ENCODE peak calls at places on chromosomes 2 and 18, in five cellular contexts. One of them, this sample, is unnamed.

GRCh38 chr2:204625135-204625534 is 79.9 kb downstream of the PARD3B start:
- DNase-seq in HFFc6: peak
- DNase-seq in uterus: no peak
- DNase-seq in BJ: no peak
- DNase-seq in progenitor cell of endocrine pancreas: no peak
- DNase-seq in this sample: no peak

GRCh38 chr2:215635788-215636139 is 199.9 kb upstream of the FN1 start:
- DNase-seq in HFFc6: peak
- DNase-seq in uterus: no peak
- DNase-seq in BJ: no peak
- DNase-seq in progenitor cell of endocrine pancreas: no peak
- DNase-seq in this sample: no peak

GRCh38 chr2:25905126-25905525 is 26.8 kb upstream of the ASXL2 start:
- DNase-seq in HFFc6: no peak
- DNase-seq in uterus: no peak
- DNase-seq in BJ: no peak
- DNase-seq in progenitor cell of endocrine pancreas: no peak
- DNase-seq in this sample: no peak

GRCh38 chr2:5657216-5657615 is 35.0 kb upstream of the SOX11 start:
- DNase-seq in HFFc6: no peak
- DNase-seq in uterus: no peak
- DNase-seq in BJ: no peak
- DNase-seq in progenitor cell of endocrine pancreas: no peak
- DNase-seq in this sample: no peak

GRCh38 chr2:72981516-72981915 is 64.2 kb downstream of the EMX1 start:
- DNase-seq in HFFc6: no peak
- DNase-seq in uterus: no peak
- DNase-seq in BJ: no peak
- DNase-seq in progenitor cell of endocrine pancreas: no peak
- DNase-seq in this sample: no peak

GRCh38 chr18:72273025-72273424 is 271.1 kb downstream of the CBLN2 start:
- DNase-seq in HFFc6: no peak
- DNase-seq in uterus: no peak
- DNase-seq in BJ: no peak
- DNase-seq in progenitor cell of endocrine pancreas: no peak
- DNase-seq in this sample: no peak

GRCh38 chr2:95014126-95014708 is 11.3 kb upstream of the MAL start:
- DNase-seq in HFFc6: no peak
- DNase-seq in uterus: no peak
- DNase-seq in BJ: no peak
- DNase-seq in progenitor cell of endocrine pancreas: no peak
- DNase-seq in this sample: no peak

GRCh38 chr2:194602750-194603149 is 1054.3 kb upstream of the SLC39A10 start:
- DNase-seq in HFFc6: no peak
- DNase-seq in uterus: no peak
- DNase-seq in BJ: no peak
- DNase-seq in progenitor cell of endocrine pancreas: no peak
- DNase-seq in this sample: no peak

GRCh38 chr2:75432761-75433361 is 127.9 kb downstream of the EVA1A start:
- DNase-seq in HFFc6: no peak
- DNase-seq in uterus: no peak
- DNase-seq in BJ: no peak
- DNase-seq in progenitor cell of endocrine pancreas: no peak
- DNase-seq in this sample: no peak

GRCh38 chr18:9736942-9737813 is 29.1 kb downstream of the RAB31 start:
- DNase-seq in HFFc6: peak
- DNase-seq in uterus: no peak
- DNase-seq in BJ: no peak
- DNase-seq in progenitor cell of endocrine pancreas: no peak
- DNase-seq in this sample: no peak

GRCh38 chr2:174026122-174026845 is 61.1 kb upstream of the SP3 start:
- DNase-seq in HFFc6: peak
- DNase-seq in uterus: peak
- DNase-seq in BJ: no peak
- DNase-seq in progenitor cell of endocrine pancreas: no peak
- DNase-seq in this sample: no peak

GRCh38 chr18:63971320-63972071 is 1.6 kb downstream of the SERPINB8 start:
- DNase-seq in HFFc6: no peak
- DNase-seq in uterus: no peak
- DNase-seq in BJ: no peak
- DNase-seq in progenitor cell of endocrine pancreas: no peak
- DNase-seq in this sample: no peak

GRCh38 chr2:24409700-24410556 is 49.6 kb upstream of the ITSN2 start:
- DNase-seq in HFFc6: peak
- DNase-seq in uterus: no peak
- DNase-seq in BJ: no peak
- DNase-seq in progenitor cell of endocrine pancreas: no peak
- DNase-seq in this sample: no peak

GRCh38 chr18:40058811-40059570 is 1896.0 kb upstream of the PIK3C3 start:
- DNase-seq in HFFc6: no peak
- DNase-seq in uterus: no peak
- DNase-seq in BJ: no peak
- DNase-seq in progenitor cell of endocrine pancreas: no peak
- DNase-seq in this sample: no peak

GRCh38 chr2:55827855-55828254 is 95.7 kb downstream of the EFEMP1 start:
- DNase-seq in HFFc6: no peak
- DNase-seq in uterus: no peak
- DNase-seq in BJ: no peak
- DNase-seq in progenitor cell of endocrine pancreas: no peak
- DNase-seq in this sample: no peak

GRCh38 chr2:172021955-172022354 is 22.2 kb downstream of the METAP1D start:
- DNase-seq in HFFc6: no peak
- DNase-seq in uterus: no peak
- DNase-seq in BJ: no peak
- DNase-seq in progenitor cell of endocrine pancreas: no peak
- DNase-seq in this sample: no peak

GRCh38 chr2:119429225-119430000 is 2.2 kb upstream of the TMEM37 start:
- DNase-seq in HFFc6: no peak
- DNase-seq in uterus: no peak
- DNase-seq in BJ: no peak
- DNase-seq in progenitor cell of endocrine pancreas: no peak
- DNase-seq in this sample: no peak

GRCh38 chr2:171703574-171704347 is 16.5 kb downstream of the DYNC1I2 start:
- DNase-seq in HFFc6: peak
- DNase-seq in uterus: no peak
- DNase-seq in BJ: no peak
- DNase-seq in progenitor cell of endocrine pancreas: no peak
- DNase-seq in this sample: no peak

GRCh38 chr2:44934024-44934423 is 7.5 kb upstream of the SIX3 start:
- DNase-seq in HFFc6: no peak
- DNase-seq in uterus: no peak
- DNase-seq in BJ: no peak
- DNase-seq in progenitor cell of endocrine pancreas: no peak
- DNase-seq in this sample: no peak

GRCh38 chr2:85011098-85011497 is 40.1 kb downstream of the KCMF1 start:
- DNase-seq in HFFc6: no peak
- DNase-seq in uterus: no peak
- DNase-seq in BJ: no peak
- DNase-seq in progenitor cell of endocrine pancreas: no peak
- DNase-seq in this sample: no peak

GRCh38 chr2:233705911-233706506 is 6.7 kb upstream of the UGT1A5 start:
- DNase-seq in HFFc6: no peak
- DNase-seq in uterus: no peak
- DNase-seq in BJ: no peak
- DNase-seq in progenitor cell of endocrine pancreas: no peak
- DNase-seq in this sample: no peak

GRCh38 chr18:12657849-12658829 is at the start of gene SPIRE1:
- DNase-seq in HFFc6: peak
- DNase-seq in uterus: peak
- DNase-seq in BJ: no peak
- DNase-seq in progenitor cell of endocrine pancreas: peak
- DNase-seq in this sample: no peak

GRCh38 chr18:36527740-36528455 is 230.4 kb downstream of the FHOD3 start:
- DNase-seq in HFFc6: no peak
- DNase-seq in uterus: no peak
- DNase-seq in BJ: no peak
- DNase-seq in progenitor cell of endocrine pancreas: no peak
- DNase-seq in this sample: no peak

GRCh38 chr2:234203135-234203984 is 152.9 kb downstream of the SPP2 start:
- DNase-seq in HFFc6: peak
- DNase-seq in uterus: no peak
- DNase-seq in BJ: peak
- DNase-seq in progenitor cell of endocrine pancreas: no peak
- DNase-seq in this sample: no peak

GRCh38 chr2:40213071-40213470 is 238.8 kb downstream of the SLC8A1 start:
- DNase-seq in HFFc6: peak
- DNase-seq in uterus: no peak
- DNase-seq in BJ: no peak
- DNase-seq in progenitor cell of endocrine pancreas: no peak
- DNase-seq in this sample: no peak

GRCh38 chr18:10381951-10382350 is 72.5 kb upstream of the APCDD1 start:
- DNase-seq in HFFc6: no peak
- DNase-seq in uterus: no peak
- DNase-seq in BJ: no peak
- DNase-seq in progenitor cell of endocrine pancreas: no peak
- DNase-seq in this sample: no peak

GRCh38 chr18:78862395-78862794 is 117.2 kb upstream of the SALL3 start:
- DNase-seq in HFFc6: no peak
- DNase-seq in uterus: no peak
- DNase-seq in BJ: no peak
- DNase-seq in progenitor cell of endocrine pancreas: no peak
- DNase-seq in this sample: no peak

GRCh38 chr2:216633616-216634316 is 546 bp downstream of the IGFBP2 start:
- DNase-seq in HFFc6: no peak
- DNase-seq in uterus: no peak
- DNase-seq in BJ: no peak
- DNase-seq in progenitor cell of endocrine pancreas: peak
- DNase-seq in this sample: no peak

GRCh38 chr18:79935499-79935898 is 16.0 kb downstream of the SLC66A2 start:
- DNase-seq in HFFc6: no peak
- DNase-seq in uterus: peak
- DNase-seq in BJ: no peak
- DNase-seq in progenitor cell of endocrine pancreas: no peak
- DNase-seq in this sample: peak

GRCh38 chr2:216373896-216374295 is 1.6 kb upstream of the MARCHF4 start:
- DNase-seq in HFFc6: no peak
- DNase-seq in uterus: no peak
- DNase-seq in BJ: no peak
- DNase-seq in progenitor cell of endocrine pancreas: no peak
- DNase-seq in this sample: no peak

GRCh38 chr18:63016270-63016669 is 300.9 kb downstream of the PHLPP1 start:
- DNase-seq in HFFc6: peak
- DNase-seq in uterus: peak
- DNase-seq in BJ: peak
- DNase-seq in progenitor cell of endocrine pancreas: no peak
- DNase-seq in this sample: no peak

GRCh38 chr2:23401427-23402204 is 16.6 kb downstream of the KLHL29 start:
- DNase-seq in HFFc6: no peak
- DNase-seq in uterus: no peak
- DNase-seq in BJ: no peak
- DNase-seq in progenitor cell of endocrine pancreas: no peak
- DNase-seq in this sample: no peak

GRCh38 chr2:23397483-23397882 is 12.5 kb downstream of the KLHL29 start:
- DNase-seq in HFFc6: no peak
- DNase-seq in uterus: no peak
- DNase-seq in BJ: no peak
- DNase-seq in progenitor cell of endocrine pancreas: no peak
- DNase-seq in this sample: no peak

GRCh38 chr2:23400703-23401102 is 15.7 kb downstream of the KLHL29 start:
- DNase-seq in HFFc6: no peak
- DNase-seq in uterus: no peak
- DNase-seq in BJ: no peak
- DNase-seq in progenitor cell of endocrine pancreas: no peak
- DNase-seq in this sample: no peak

GRCh38 chr2:23402205-23402740 is 17.3 kb downstream of the KLHL29 start:
- DNase-seq in HFFc6: no peak
- DNase-seq in uterus: no peak
- DNase-seq in BJ: no peak
- DNase-seq in progenitor cell of endocrine pancreas: no peak
- DNase-seq in this sample: no peak

GRCh38 chr2:23399674-23400261 is 14.8 kb downstream of the KLHL29 start:
- DNase-seq in HFFc6: no peak
- DNase-seq in uterus: no peak
- DNase-seq in BJ: no peak
- DNase-seq in progenitor cell of endocrine pancreas: no peak
- DNase-seq in this sample: no peak
- TF ChIP-seq CTCF in HFFc6: peak
- TF ChIP-seq CTCF in uterus: no peak
- TF ChIP-seq CTCF in BJ: no peak
- TF ChIP-seq CTCF in progenitor cell of endocrine pancreas: no peak
- TF ChIP-seq CTCF in this sample: no peak

DNA sequence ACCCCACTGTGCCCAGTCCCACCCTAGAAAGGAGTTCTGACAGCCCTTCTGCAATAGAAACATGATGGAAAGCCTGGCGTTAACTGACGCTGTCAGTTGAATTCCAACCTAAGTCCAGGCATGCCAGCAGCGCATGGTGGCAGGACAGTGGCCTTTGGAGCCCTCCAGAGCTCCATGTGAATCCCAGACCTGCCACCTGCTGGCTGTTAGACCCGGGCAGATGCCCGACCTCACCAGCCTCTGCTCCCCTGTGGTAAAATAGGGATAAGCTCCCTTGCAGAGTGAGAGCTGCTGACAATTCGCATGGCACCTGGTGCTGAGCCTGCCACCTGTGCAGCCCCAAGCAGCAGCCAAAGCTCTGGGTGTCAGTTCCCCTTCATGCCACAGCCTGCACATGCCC is 138.6 kb downstream of the LOXHD1 start:
- DNase-seq in HFFc6: no peak
- DNase-seq in uterus: no peak
- DNase-seq in BJ: no peak
- DNase-seq in progenitor cell of endocrine pancreas: no peak
- DNase-seq in this sample: no peak
- TF ChIP-seq CTCF in HFFc6: peak
- TF ChIP-seq CTCF in uterus: no peak
- TF ChIP-seq CTCF in BJ: peak
- TF ChIP-seq CTCF in progenitor cell of endocrine pancreas: peak
- TF ChIP-seq CTCF in this sample: no peak

GRCh38 chr18:22108674-22109073 is 60.7 kb upstream of the GATA6 start:
- DNase-seq in HFFc6: no peak
- DNase-seq in uterus: no peak
- DNase-seq in BJ: no peak
- DNase-seq in progenitor cell of endocrine pancreas: no peak
- DNase-seq in this sample: no peak
- TF ChIP-seq CTCF in HFFc6: peak
- TF ChIP-seq CTCF in uterus: no peak
- TF ChIP-seq CTCF in BJ: peak
- TF ChIP-seq CTCF in progenitor cell of endocrine pancreas: no peak
- TF ChIP-seq CTCF in this sample: no peak

GRCh38 chr2:42809876-42810125 is 17.4 kb upstream of the HAAO start:
- DNase-seq in HFFc6: peak
- DNase-seq in uterus: peak
- DNase-seq in BJ: no peak
- DNase-seq in progenitor cell of endocrine pancreas: peak
- DNase-seq in this sample: no peak
- TF ChIP-seq CTCF in HFFc6: peak
- TF ChIP-seq CTCF in uterus: no peak
- TF ChIP-seq CTCF in BJ: no peak
- TF ChIP-seq CTCF in progenitor cell of endocrine pancreas: peak
- TF ChIP-seq CTCF in this sample: peak

DNA sequence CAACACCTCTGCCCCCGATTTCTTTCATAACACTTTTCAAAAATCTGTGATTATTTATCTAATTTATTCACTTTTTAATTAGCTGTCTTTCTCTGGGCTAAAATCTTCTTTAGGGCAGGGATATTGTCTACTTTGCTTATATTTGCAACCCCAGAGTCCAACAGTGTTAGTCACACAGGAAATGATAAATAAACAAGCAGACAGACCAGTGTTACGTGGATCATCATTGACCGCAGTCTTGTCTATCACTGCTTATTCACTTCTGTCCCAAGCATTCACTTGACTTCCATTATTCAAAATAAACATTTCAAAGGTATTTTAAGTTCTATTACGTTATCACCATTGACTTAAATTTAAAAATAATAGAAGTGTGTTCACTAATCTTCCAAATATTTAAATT is 237.6 kb upstream of the UBE2E3 start:
- DNase-seq in HFFc6: no peak
- DNase-seq in uterus: no peak
- DNase-seq in BJ: no peak
- DNase-seq in progenitor cell of endocrine pancreas: no peak
- DNase-seq in this sample: no peak
- TF ChIP-seq CTCF in HFFc6: no peak
- TF ChIP-seq CTCF in uterus: no peak
- TF ChIP-seq CTCF in BJ: no peak
- TF ChIP-seq CTCF in progenitor cell of endocrine pancreas: no peak
- TF ChIP-seq CTCF in this sample: no peak

This sample was measured in omental fat pad.